ENCODE peak calls at places on chromosomes 12 and 14, in seven cellular contexts. X is small intestine; W is BJ; S is Karpas-422; O is naive thymus-derived CD4-positive, alpha-beta T cell; Y is cardiac muscle cell; T is astrocyte of the cerebellum. D is an unnamed sample.

GRCh38 chr12:125259525-125259924 is 194.3 kb downstream of the AACS start:
- DNase-seq in T (no peak), S (no peak), O (no peak), Y (no peak), W (no peak), X (no peak), D (no peak)

GRCh38 chr14:75249251-75249957 is 29.2 kb upstream of the FOS start:
- DNase-seq in O (peak; percentile 82), W (no peak), X (peak; percentile 79), T (no peak), Y (peak; percentile 32), S (peak; percentile 85), D (no peak)

GRCh38 chr12:114789821-114790220 is 105.8 kb upstream of the TBX3 start:
- DNase-seq in T (no peak), Y (no peak), X (no peak), S (no peak), O (no peak), W (no peak), D (no peak)

GRCh38 chr14:35121026-35121886 is 534 bp downstream of the PPP2R3C start:
- DNase-seq in S (no peak), O (no peak), Y (no peak), W (no peak), T (no peak), X (no peak), D (no peak)

GRCh38 chr12:11897923-11898322 is 172.8 kb upstream of the BCL2L14 start:
- DNase-seq in T (no peak), X (peak; percentile 19), O (no peak), W (no peak), Y (no peak), S (no peak), D (no peak)

GRCh38 chr12:95173392-95174251 is 43.6 kb downstream of the FGD6 start:
- DNase-seq in T (peak; percentile 41), O (no peak), W (peak; percentile 47), X (peak; percentile 43), S (no peak), Y (peak; percentile 80), D (no peak)

GRCh38 chr12:123062682-123063426 is 82.4 kb downstream of the ARL6IP4 start:
- DNase-seq in Y (no peak), S (peak; percentile 51), X (peak; percentile 79), W (no peak), O (no peak), T (no peak), D (peak; percentile 18)

GRCh38 chr14:37834275-37834674 is 238.8 kb downstream of the TTC6 start:
- DNase-seq in S (peak; percentile 63), Y (no peak), W (no peak), T (no peak), X (no peak), O (no peak), D (no peak)

GRCh38 chr12:12979731-12980259 is 20.3 kb downstream of the HEBP1 start:
- DNase-seq in Y (no peak), S (no peak), W (peak; percentile 99), X (no peak), O (no peak), T (peak; percentile 87), D (no peak)

GRCh38 chr14:76811561-76811960 is 1.1 kb downstream of the ANGEL1 start:
- DNase-seq in W (no peak), X (no peak), T (no peak), Y (no peak), S (peak; percentile 72), O (no peak), D (no peak)

GRCh38 chr14:76808990-76809389 is 3.7 kb downstream of the ANGEL1 start:
- DNase-seq in T (no peak), W (no peak), O (no peak), S (no peak), Y (no peak), X (no peak), D (no peak)

GRCh38 chr14:76810953-76811400 is 1.7 kb downstream of the ANGEL1 start:
- DNase-seq in Y (peak; percentile 19), T (no peak), W (no peak), O (peak; percentile 24), S (peak; percentile 75), X (peak; percentile 51), D (peak; percentile 13)

GRCh38 chr14:76812093-76812421 is 625 bp downstream of the ANGEL1 start:
- DNase-seq in T (no peak), S (peak; percentile 75), Y (no peak), W (no peak), X (peak; percentile 39), O (no peak), D (no peak)

GRCh38 chr14:76810525-76810924 is 2.2 kb downstream of the ANGEL1 start:
- DNase-seq in X (no peak), S (peak; percentile 43), W (no peak), O (no peak), Y (no peak), T (no peak), D (no peak)
- H3K4me3 ChIP-seq in X (peak overlapping the region; percentile 36), S (peak overlapping the region; percentile 77), W (no peak overlapping the region), O (peak overlapping the region; percentile 53), Y (peak overlapping the region; percentile 0), T (no peak overlapping the region), D (no peak overlapping the region)

GRCh38 chr12:49566361-49566760 is 1.6 kb downstream of the MCRS1 start:
- DNase-seq in Y (no peak), T (no peak), W (no peak), S (no peak), O (no peak), X (no peak), D (no peak)
- H3K4me3 ChIP-seq in Y (no peak overlapping the region), T (no peak overlapping the region), W (no peak overlapping the region), S (peak overlapping the region; percentile 85), O (no peak overlapping the region), X (no peak overlapping the region), D (no peak overlapping the region)

GRCh38 chr14:99775351-99775750 is 17.9 kb upstream of the EML1 start:
- DNase-seq in Y (no peak), O (no peak), X (no peak), W (no peak), S (no peak), T (no peak), D (no peak)
- H3K4me3 ChIP-seq in Y (no peak overlapping the region), O (no peak overlapping the region), X (no peak overlapping the region), W (no peak overlapping the region), S (no peak overlapping the region), T (no peak overlapping the region), D (no peak overlapping the region)

GRCh38 chr12:53204351-53204750 is 2.7 kb downstream of the ITGB7 start:
- DNase-seq in W (no peak), O (no peak), Y (no peak), X (no peak), S (no peak), T (no peak), D (no peak)
- H3K4me3 ChIP-seq in W (no peak overlapping the region), O (no peak overlapping the region), Y (no peak overlapping the region), X (no peak overlapping the region), S (no peak overlapping the region), T (no peak overlapping the region), D (no peak overlapping the region)

DNA sequence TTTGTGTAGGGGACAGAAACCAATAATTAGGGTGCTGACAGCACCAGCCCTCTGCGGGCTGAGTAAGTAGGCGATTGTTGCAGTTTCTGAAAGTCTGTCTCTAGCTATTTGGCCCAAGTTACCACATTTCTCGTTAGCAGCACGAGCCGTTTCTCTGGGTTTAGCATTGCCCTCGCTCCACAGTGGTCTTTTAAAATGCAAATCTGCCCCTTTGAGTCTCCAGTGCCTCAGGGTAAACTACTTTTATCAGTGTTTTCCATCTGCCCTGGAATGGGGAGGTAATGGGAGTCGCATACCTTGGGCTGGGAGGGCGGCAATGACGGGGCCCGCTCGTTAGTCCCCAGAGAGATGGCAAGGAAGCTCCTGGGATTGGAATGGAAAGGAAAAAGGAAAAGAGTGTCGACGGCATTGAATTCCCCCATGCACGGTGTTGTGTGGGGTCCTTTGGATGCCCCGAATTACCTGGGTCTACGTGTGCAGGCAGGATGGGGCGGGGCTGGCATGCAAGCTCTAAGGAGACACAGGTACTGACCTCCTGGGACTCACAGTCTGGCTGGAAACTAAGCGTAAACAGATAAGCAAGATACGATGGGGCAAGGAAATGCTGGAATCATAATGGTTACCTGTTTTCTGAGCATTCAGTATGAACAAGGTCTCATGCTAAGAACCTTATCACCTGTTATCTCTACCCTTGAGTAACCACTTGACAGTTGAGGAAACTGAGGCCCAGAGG is 131.8 kb upstream of the MAP1LC3B2 start:
- DNase-seq in Y (peak; percentile 19), W (no peak), X (no peak), T (no peak), S (no peak), O (no peak), D (peak; percentile 27)
- H3K4me3 ChIP-seq in Y (no peak overlapping the region), W (no peak overlapping the region), X (no peak overlapping the region), T (no peak overlapping the region), S (no peak overlapping the region), O (no peak overlapping the region), D (peak overlapping the region; percentile 33)

DNA sequence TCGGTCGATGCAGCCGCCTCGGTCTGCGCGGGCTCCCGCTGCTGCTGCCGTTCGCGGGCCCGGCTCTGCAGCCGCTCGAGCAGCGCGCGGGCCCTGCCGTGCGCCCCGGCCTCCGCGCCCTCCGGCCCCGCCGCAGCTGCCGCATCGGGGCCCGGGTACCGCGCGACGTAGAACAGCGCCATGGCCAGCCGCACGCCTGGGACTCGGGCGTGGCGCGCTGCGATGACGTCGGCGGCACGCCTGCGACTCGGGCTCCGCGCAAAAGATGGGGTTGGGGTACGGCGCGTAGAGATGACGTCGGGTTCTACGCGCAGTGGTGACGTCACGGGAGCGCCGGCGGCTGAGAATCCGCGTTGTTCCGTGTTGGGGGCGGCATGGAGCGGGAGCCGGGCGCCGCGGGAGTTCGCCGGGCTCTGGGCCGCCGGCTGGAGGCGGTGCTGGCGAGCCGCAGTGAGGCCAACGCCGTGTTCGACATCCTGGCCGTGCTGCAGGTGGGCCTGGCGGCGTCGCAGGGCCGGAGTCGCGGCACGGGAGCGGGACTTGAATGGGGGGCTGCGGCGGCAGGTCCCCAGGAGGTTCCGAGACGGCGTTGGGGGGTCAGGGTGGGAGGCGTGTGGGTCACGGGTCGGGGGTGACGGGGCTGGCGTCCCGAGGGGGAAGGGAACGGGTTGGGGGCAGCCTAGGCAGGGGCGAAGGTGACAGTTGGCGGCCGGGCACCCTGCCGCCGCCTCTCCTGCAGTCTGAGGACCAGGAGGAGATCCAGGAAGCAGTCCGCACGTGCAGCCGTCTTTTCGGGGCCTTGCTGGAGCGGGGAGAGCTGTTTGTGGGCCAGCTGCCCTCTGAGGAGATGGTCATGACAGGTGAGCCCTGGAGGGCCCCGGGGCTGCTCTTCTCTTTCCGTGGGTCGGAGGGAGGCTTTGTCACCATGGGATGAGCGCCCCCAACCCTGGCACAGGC is at the start of the genes DDX51 and NOC4L:
- DNase-seq in T (peak; percentile 81), W (peak; percentile 46), Y (peak; percentile 97), X (peak; percentile 90), S (peak; percentile 98), O (peak; percentile 99), D (peak; percentile 88)
- H3K4me3 ChIP-seq in T (peak within 1 kb of the TSS; percentile 86), W (peak within 1 kb of the TSS; percentile 97), Y (peak within 1 kb of the TSS; percentile 98), X (peak within 1 kb of the TSS; percentile 92), S (peak within 1 kb of the TSS; percentile 84), O (peak within 1 kb of the TSS; percentile 80), D (peak within 1 kb of the TSS; percentile 95)